ENCODE peak calls at places on chromosome 2, in four cellular contexts. One of them, this sample, is unnamed.

GRCh38 chr2:47016172-47016913 is 100.7 kb upstream of the MCFD2 start:
- DNase-seq in breast epithelium: no peak
- DNase-seq in GM23248: peak; percentile 92
- DNase-seq in tibial artery: no peak
- DNase-seq in this sample: no peak

GRCh38 chr2:149606251-149606811 is 18.8 kb upstream of the MMADHC start:
- DNase-seq in breast epithelium: no peak
- DNase-seq in GM23248: no peak
- DNase-seq in tibial artery: no peak
- DNase-seq in this sample: no peak

GRCh38 chr2:235534608-235535422 is 41.0 kb downstream of the AGAP1 start:
- DNase-seq in breast epithelium: no peak
- DNase-seq in GM23248: no peak
- DNase-seq in tibial artery: no peak
- DNase-seq in this sample: no peak

GRCh38 chr2:223711596-223712326 is 109.6 kb upstream of the SCG2 start:
- DNase-seq in breast epithelium: no peak
- DNase-seq in GM23248: no peak
- DNase-seq in tibial artery: no peak
- DNase-seq in this sample: no peak

GRCh38 chr2:116319935-116320334 is 1494.6 kb upstream of the DDX18 start:
- DNase-seq in breast epithelium: no peak
- DNase-seq in GM23248: no peak
- DNase-seq in tibial artery: no peak
- DNase-seq in this sample: no peak

GRCh38 chr2:27128810-27129571 is 5.4 kb downstream of the ABHD1 start:
- DNase-seq in breast epithelium: no peak
- DNase-seq in GM23248: no peak
- DNase-seq in tibial artery: no peak
- DNase-seq in this sample: no peak

GRCh38 chr2:64462940-64463339 is 9.0 kb downstream of the LGALSL start:
- DNase-seq in breast epithelium: no peak
- DNase-seq in GM23248: peak; percentile 82
- DNase-seq in tibial artery: no peak
- DNase-seq in this sample: no peak

GRCh38 chr2:119431155-119431975 is at the start of gene TMEM37:
- DNase-seq in breast epithelium: no peak
- DNase-seq in GM23248: peak; percentile 74
- DNase-seq in tibial artery: no peak
- DNase-seq in this sample: peak; percentile 76

GRCh38 chr2:192236136-192236535 is 41.4 kb upstream of the TMEFF2 start:
- DNase-seq in breast epithelium: no peak
- DNase-seq in GM23248: peak; percentile 32
- DNase-seq in tibial artery: no peak
- DNase-seq in this sample: no peak

GRCh38 chr2:79887747-79888374 is 375.0 kb downstream of the CTNNA2 start:
- DNase-seq in breast epithelium: no peak
- DNase-seq in GM23248: peak; percentile 61
- DNase-seq in tibial artery: no peak
- DNase-seq in this sample: no peak

GRCh38 chr2:65231892-65232477 is 4.4 kb downstream of the ACTR2 start:
- DNase-seq in breast epithelium: no peak
- DNase-seq in GM23248: peak; percentile 90
- DNase-seq in tibial artery: no peak
- DNase-seq in this sample: no peak

GRCh38 chr2:101697124-101697793 is at the start of gene MAP4K4:
- DNase-seq in breast epithelium: peak; percentile 67
- DNase-seq in GM23248: peak; percentile 91
- DNase-seq in tibial artery: peak; percentile 82
- DNase-seq in this sample: peak; percentile 88

GRCh38 chr2:191635333-191636234 is 42.4 kb upstream of the NABP1 start:
- DNase-seq in breast epithelium: no peak
- DNase-seq in GM23248: peak; percentile 85
- DNase-seq in tibial artery: no peak
- DNase-seq in this sample: no peak

GRCh38 chr2:108630567-108631405 is 88.5 kb upstream of the RANBP2 start:
- DNase-seq in breast epithelium: no peak
- DNase-seq in GM23248: peak; percentile 39
- DNase-seq in tibial artery: no peak
- DNase-seq in this sample: no peak

GRCh38 chr2:135980450-135981080 is 4.9 kb downstream of the DARS1 start:
- DNase-seq in breast epithelium: no peak
- DNase-seq in GM23248: no peak
- DNase-seq in tibial artery: no peak
- DNase-seq in this sample: no peak

GRCh38 chr2:73252238-73253027 is 18.3 kb downstream of the CCT7 start:
- DNase-seq in breast epithelium: no peak
- DNase-seq in GM23248: no peak
- DNase-seq in tibial artery: no peak
- DNase-seq in this sample: no peak
- H3K36me3 ChIP-seq in breast epithelium: peaks cover 16% of the 10 kb centered on the region
- H3K36me3 ChIP-seq in GM23248: peaks cover 50% of the 10 kb centered on the region
- H3K36me3 ChIP-seq in tibial artery: peaks cover 72% of the 10 kb centered on the region
- H3K36me3 ChIP-seq in this sample: peaks cover 78% of the 10 kb centered on the region

DNA sequence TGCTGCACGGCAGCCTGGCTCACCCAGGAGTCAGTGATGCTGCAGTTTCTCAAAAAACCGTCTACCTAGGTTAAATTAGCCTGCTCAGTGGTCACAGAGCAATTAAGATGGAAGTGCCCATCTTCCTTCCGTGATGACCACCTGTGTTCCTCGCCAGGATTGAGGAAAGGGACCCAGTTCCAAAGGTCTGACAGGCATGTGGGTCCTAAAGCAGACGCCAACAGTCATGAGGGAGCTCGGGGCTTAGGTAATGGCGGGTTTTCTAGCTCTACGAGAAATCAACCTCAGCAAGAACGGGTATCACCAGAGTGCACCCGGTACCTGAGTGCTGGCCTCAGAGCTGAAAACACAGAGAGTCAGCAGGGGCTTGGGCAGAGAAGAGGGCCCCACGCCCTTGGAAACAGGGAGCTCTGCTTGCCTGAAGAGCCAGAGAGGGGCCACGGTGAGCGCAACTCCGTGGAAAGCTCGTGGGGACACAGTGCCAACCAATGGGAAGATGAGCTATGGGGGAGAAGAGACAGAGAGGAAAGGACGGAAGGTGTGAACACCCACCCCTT is 34.3 kb upstream of the DNMT3A start:
- DNase-seq in breast epithelium: peak; percentile 30
- DNase-seq in GM23248: no peak
- DNase-seq in tibial artery: no peak
- DNase-seq in this sample: no peak
- H3K4me1 ChIP-seq in breast epithelium: peaks cover 8% of the 10 kb centered on the region
- H3K4me1 ChIP-seq in GM23248: peaks cover 3% of the 10 kb centered on the region
- H3K4me1 ChIP-seq in tibial artery: peaks cover 28% of the 10 kb centered on the region
- H3K4me1 ChIP-seq in this sample: peaks cover 6% of the 10 kb centered on the region

DNA sequence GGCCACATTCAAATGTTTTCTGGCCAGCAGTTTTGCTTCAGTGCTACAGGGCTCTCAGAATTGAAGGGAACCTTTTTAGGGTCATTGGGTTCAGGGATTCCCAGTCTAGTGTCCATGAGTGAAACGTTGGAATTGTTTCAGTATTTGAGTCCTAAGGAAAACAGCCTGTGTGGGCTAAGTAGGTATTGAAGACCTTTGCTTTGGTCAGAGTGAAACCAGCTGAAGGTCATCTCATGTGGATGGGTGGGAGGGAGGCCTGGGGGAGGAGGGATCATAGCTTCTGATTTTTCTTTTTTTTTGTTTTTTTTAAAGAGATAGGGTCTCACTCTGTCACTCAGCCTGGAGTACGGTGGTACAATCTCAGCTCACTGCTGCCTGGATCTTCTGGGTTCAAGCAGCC is 20.2 kb downstream of the B3GNT2 start:
- DNase-seq in breast epithelium: no peak
- DNase-seq in GM23248: peak; percentile 20
- DNase-seq in tibial artery: no peak
- DNase-seq in this sample: no peak
- H3K36me3 ChIP-seq in breast epithelium: no peaks in the 10 kb centered on the region
- H3K36me3 ChIP-seq in GM23248: no peaks in the 10 kb centered on the region
- H3K36me3 ChIP-seq in tibial artery: no peaks in the 10 kb centered on the region
- H3K36me3 ChIP-seq in this sample: no peaks in the 10 kb centered on the region

GRCh38 chr2:43075906-43076585 is 150.4 kb downstream of the ZFP36L2 start:
- DNase-seq in breast epithelium: no peak
- DNase-seq in GM23248: peak; percentile 89
- DNase-seq in tibial artery: no peak
- DNase-seq in this sample: no peak

GRCh38 chr2:43073373-43073772 is 153.0 kb downstream of the ZFP36L2 start:
- DNase-seq in breast epithelium: peak; percentile 41
- DNase-seq in GM23248: peak; percentile 80
- DNase-seq in tibial artery: peak; percentile 59
- DNase-seq in this sample: no peak

GRCh38 chr2:43075054-43075593 is 151.3 kb downstream of the ZFP36L2 start:
- DNase-seq in breast epithelium: peak; percentile 81
- DNase-seq in GM23248: peak; percentile 98
- DNase-seq in tibial artery: peak; percentile 89
- DNase-seq in this sample: peak; percentile 83

GRCh38 chr2:43074052-43074451 is 152.4 kb downstream of the ZFP36L2 start:
- DNase-seq in breast epithelium: peak; percentile 20
- DNase-seq in GM23248: no peak
- DNase-seq in tibial artery: no peak
- DNase-seq in this sample: no peak

GRCh38 chr2:43074592-43075053 is 151.8 kb downstream of the ZFP36L2 start:
- DNase-seq in breast epithelium: no peak
- DNase-seq in GM23248: no peak
- DNase-seq in tibial artery: no peak
- DNase-seq in this sample: no peak
- H3K4me1 ChIP-seq in breast epithelium: peaks cover 47% of the 10 kb centered on the region
- H3K4me1 ChIP-seq in GM23248: peaks cover 61% of the 10 kb centered on the region
- H3K4me1 ChIP-seq in tibial artery: peaks cover 77% of the 10 kb centered on the region
- H3K4me1 ChIP-seq in this sample: peaks cover 82% of the 10 kb centered on the region

GRCh38 chr2:233839447-233839820 is 14.9 kb downstream of the HJURP start:
- DNase-seq in breast epithelium: no peak
- DNase-seq in GM23248: no peak
- DNase-seq in tibial artery: no peak
- DNase-seq in this sample: no peak
- H3K36me3 ChIP-seq in breast epithelium: no peaks in the 10 kb centered on the region
- H3K36me3 ChIP-seq in GM23248: no peaks in the 10 kb centered on the region
- H3K36me3 ChIP-seq in tibial artery: no peaks in the 10 kb centered on the region
- H3K36me3 ChIP-seq in this sample: peaks cover 96% of the 10 kb centered on the region

DNA sequence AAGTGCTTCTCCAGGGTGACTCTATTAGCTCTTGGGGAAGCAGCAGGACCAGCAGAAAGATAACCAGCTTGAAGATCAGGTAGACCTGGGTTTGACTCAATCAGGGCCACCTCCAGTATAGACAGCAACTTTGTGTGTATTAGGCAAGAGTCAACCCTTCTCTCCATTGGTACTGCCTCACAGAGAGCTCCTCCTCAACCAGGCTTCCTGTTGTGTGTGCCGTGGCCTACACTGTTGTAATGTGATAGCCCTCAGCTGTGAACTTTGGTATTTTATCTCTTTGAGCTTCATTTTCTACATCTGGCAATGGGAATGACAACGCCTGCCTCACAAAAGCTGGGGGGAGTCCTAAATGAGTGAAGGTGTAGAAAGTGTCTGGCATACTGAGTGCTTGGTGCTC is 17.0 kb upstream of the MAP3K20 start:
- DNase-seq in breast epithelium: no peak
- DNase-seq in GM23248: no peak
- DNase-seq in tibial artery: no peak
- DNase-seq in this sample: no peak
- H3K4me1 ChIP-seq in breast epithelium: no peaks in the 10 kb centered on the region
- H3K4me1 ChIP-seq in GM23248: peaks cover 39% of the 10 kb centered on the region
- H3K4me1 ChIP-seq in tibial artery: peaks cover 3% of the 10 kb centered on the region
- H3K4me1 ChIP-seq in this sample: no peaks in the 10 kb centered on the region

DNA sequence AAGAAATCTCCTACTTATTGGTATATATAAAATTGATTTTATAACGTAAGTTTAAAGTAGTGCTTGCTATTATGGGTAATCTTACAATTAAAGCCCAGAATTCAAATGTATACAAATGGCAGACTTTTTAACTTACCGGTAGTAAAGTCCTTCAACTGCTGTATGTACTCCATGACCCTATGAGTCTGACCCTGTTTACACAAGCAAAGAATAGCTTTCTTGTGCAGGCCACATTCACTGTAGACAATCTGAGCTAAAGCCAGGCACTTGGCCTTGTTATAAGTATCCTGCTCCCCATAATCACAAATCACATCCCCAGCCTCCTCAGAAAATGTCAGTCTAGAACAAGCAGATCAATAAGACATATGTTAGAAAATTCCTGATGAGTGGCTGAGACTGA is 51.7 kb downstream of the CLHC1 start:
- DNase-seq in breast epithelium: no peak
- DNase-seq in GM23248: no peak
- DNase-seq in tibial artery: no peak
- DNase-seq in this sample: no peak
- H3K36me3 ChIP-seq in breast epithelium: no peaks in the 10 kb centered on the region
- H3K36me3 ChIP-seq in GM23248: no peaks in the 10 kb centered on the region
- H3K36me3 ChIP-seq in tibial artery: no peaks in the 10 kb centered on the region
- H3K36me3 ChIP-seq in this sample: no peaks in the 10 kb centered on the region

This sample was measured in heart right ventricle.